ENCODE peak calls at places on chromosomes 3 and 15, in five cellular contexts. F is HepG2, I is H1, H is GM12878, R is K562. V is an unnamed sample.

GRCh38 chr3:95088464-95088863 is 1025.6 kb downstream of the NSUN3 start:
- DNase-seq in I (no peak), F (no peak), R (no peak), H (no peak), V (no peak)

GRCh38 chr3:43692971-43693370 is 2.2 kb downstream of the ABHD5 start:
- DNase-seq in I (no peak), H (no peak), F (no peak), R (peak), V (no peak)

GRCh38 chr3:178845446-178846118 is 226.0 kb downstream of the ZMAT3 start:
- DNase-seq in F (no peak), R (no peak), H (no peak), I (no peak), V (no peak)

GRCh38 chr3:196889844-196890243 is 22.1 kb downstream of the SENP5 start:
- DNase-seq in F (no peak), H (no peak), R (no peak), I (no peak), V (no peak)

GRCh38 chr3:196569003-196569516 is 600 bp downstream of the FBXO45 start:
- DNase-seq in H (no peak), I (peak), R (peak), F (peak), V (no peak)

GRCh38 chr3:18062289-18063025 is 320.0 kb upstream of the TBC1D5 start:
- DNase-seq in F (no peak), R (peak), I (no peak), H (no peak), V (no peak)

GRCh38 chr15:39589193-39589814 is 8.4 kb downstream of the THBS1 start:
- DNase-seq in F (no peak), H (no peak), I (no peak), R (no peak), V (no peak)

GRCh38 chr15:96181873-96182301 is 148.6 kb upstream of the NR2F2 start:
- DNase-seq in R (no peak), I (no peak), H (no peak), F (no peak), V (no peak)

GRCh38 chr3:112759681-112760080 is 87.0 kb downstream of the CD200R1L start:
- DNase-seq in I (no peak), F (no peak), R (no peak), H (no peak), V (no peak)

GRCh38 chr15:81923561-81924350 is 122.1 kb downstream of the MEX3B start:
- DNase-seq in R (no peak), I (no peak), H (no peak), F (no peak), V (no peak)

GRCh38 chr3:66303556-66303955 is 82.8 kb downstream of the SLC25A26 start:
- DNase-seq in R (no peak), H (no peak), F (no peak), I (no peak), V (no peak)

GRCh38 chr15:60179786-60180391 is 175.8 kb downstream of the FOXB1 start:
- DNase-seq in I (no peak), H (peak), R (peak), F (peak), V (peak)

GRCh38 chr3:195908439-195909293 is at the start of gene TNK2:
- DNase-seq in I (no peak), F (no peak), H (no peak), R (peak), V (peak)

GRCh38 chr15:99446565-99447496 is 119.0 kb upstream of the MEF2A start:
- DNase-seq in I (no peak), H (no peak), R (no peak), F (no peak), V (peak)

GRCh38 chr3:14404396-14405119 is 2.2 kb downstream of the SLC6A6 start:
- DNase-seq in R (peak), F (no peak), I (no peak), H (no peak), V (no peak)

GRCh38 chr3:14405886-14406238 is 3.5 kb downstream of the SLC6A6 start:
- DNase-seq in I (no peak), F (no peak), R (peak), H (no peak), V (no peak)

GRCh38 chr3:14406762-14407161 is 4.4 kb downstream of the SLC6A6 start:
- DNase-seq in H (no peak), I (no peak), F (no peak), R (peak), V (no peak)

GRCh38 chr3:14406336-14406735 is 3.9 kb downstream of the SLC6A6 start:
- DNase-seq in I (no peak), F (no peak), H (no peak), R (no peak), V (no peak)

GRCh38 chr3:14405120-14405885 is 2.9 kb downstream of the SLC6A6 start:
- DNase-seq in I (no peak), H (no peak), F (no peak), R (peak), V (no peak)
- TF ChIP-seq POLR2AphosphoS5 in I (no peak), H (no peak), F (no peak), R (no peak), V (no peak)

DNA sequence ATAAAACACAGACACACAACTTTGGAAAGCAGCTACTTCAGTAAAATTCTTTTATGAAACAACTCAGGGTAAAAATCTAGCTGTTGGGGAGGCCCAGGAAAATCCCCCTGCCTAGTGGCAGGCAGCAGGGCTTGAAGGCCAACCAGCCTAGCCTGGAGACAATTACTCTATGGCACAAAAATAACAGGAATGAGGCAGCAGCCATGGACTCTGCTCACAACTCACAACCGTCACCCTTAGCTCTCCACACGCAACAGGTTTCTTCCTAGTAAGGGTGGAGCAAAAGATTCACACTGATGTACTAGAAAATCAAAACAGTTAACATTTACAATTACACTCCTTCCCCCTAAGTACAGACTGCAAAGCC is 538 bp upstream of the FBXL22 start:
- DNase-seq in H (no peak), R (no peak), I (no peak), F (peak), V (no peak)
- TF ChIP-seq EP300 in H (no peak), R (no peak), I (no peak), F (no peak), V (no peak)

GRCh38 chr15:88624971-88625290 is 3.8 kb downstream of the AEN start:
- DNase-seq in H (no peak), I (no peak), F (no peak), R (no peak), V (no peak)
- TF ChIP-seq TAF1 in H (no peak), I (no peak), F (no peak), R (no peak), V (no peak)

GRCh38 chr15:71743861-71744382 is 66.4 kb upstream of the NR2E3 start:
- DNase-seq in I (no peak), F (peak), R (peak), H (no peak), V (peak)

GRCh38 chr15:71746719-71747118 is 63.6 kb upstream of the NR2E3 start:
- DNase-seq in H (no peak), I (no peak), F (peak), R (no peak), V (no peak)

GRCh38 chr15:71748327-71748726 is 62.0 kb upstream of the NR2E3 start:
- DNase-seq in H (no peak), F (no peak), R (no peak), I (no peak), V (no peak)

GRCh38 chr15:71749500-71749899 is 60.9 kb upstream of the NR2E3 start:
- DNase-seq in F (no peak), H (no peak), R (no peak), I (no peak), V (no peak)

GRCh38 chr15:71747128-71748083 is 62.9 kb upstream of the NR2E3 start:
- DNase-seq in I (no peak), H (no peak), R (no peak), F (peak), V (no peak)
- TF ChIP-seq POLR2AphosphoS5 in I (no peak), H (no peak), R (no peak), F (no peak), V (no peak)

GRCh38 chr3:50570508-50571279 is 1.4 kb downstream of the HEMK1 start:
- DNase-seq in F (no peak), I (no peak), R (no peak), H (no peak), V (no peak)

GRCh38 chr3:50567011-50567385 is 549 bp downstream of the C3orf18 start:
- DNase-seq in H (no peak), F (no peak), I (no peak), R (no peak), V (no peak)

GRCh38 chr3:50571486-50571885 is 2.2 kb downstream of the HEMK1 start:
- DNase-seq in H (no peak), I (no peak), R (no peak), F (no peak), V (no peak)

GRCh38 chr3:50567386-50568182 is at the start of gene C3orf18:
- DNase-seq in R (peak), H (peak), I (peak), F (peak), V (peak)

DNA sequence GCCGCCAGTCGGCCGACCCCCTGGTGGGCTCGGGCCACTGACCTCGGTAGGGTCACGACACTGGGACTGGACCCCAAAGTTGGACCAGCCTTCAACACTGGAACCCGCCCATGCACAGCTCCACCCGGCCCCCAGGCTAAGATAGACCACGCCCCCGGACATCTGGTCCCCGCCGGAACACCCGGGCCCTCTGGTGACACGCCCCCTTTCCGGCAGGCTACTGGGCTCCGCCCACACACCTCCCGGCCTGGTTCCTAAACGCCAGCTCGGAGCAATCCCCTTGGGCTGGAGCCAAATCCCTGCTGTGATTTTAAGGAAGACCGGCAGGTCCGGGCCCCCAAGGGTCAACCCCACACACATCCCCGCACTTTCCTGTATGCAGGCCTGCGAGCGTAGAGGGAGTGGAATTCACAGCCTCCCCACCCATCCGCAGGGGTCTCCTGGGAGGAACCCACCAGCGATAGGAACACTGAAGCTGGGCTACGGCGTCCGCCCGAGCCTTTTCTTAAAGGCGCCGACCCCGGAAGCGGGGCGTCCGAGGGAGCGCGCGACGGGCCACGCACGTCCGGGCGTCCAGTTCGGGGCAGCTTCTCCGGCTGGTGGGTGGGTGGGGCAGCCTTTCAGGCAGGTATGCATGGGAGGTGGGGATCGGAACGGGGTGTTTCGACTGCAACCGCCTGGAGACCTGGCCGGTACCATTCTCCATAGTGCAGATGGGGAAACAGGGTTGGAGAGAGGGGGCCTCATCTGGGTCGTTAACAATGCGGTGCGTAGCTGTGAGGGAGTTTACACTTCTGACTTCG is at the start of gene HEMK1:
- DNase-seq in R (peak), I (peak), F (peak), H (peak), V (peak)
- TF ChIP-seq EP300 in R (no peak), I (no peak), F (no peak), H (peak), V (peak)

GRCh38 chr15:29696950-29697738 is 125.1 kb downstream of the TJP1 start:
- DNase-seq in F (no peak), I (no peak), R (no peak), H (no peak), V (no peak)
- TF ChIP-seq TAF1 in F (no peak), I (no peak), R (no peak), H (no peak), V (no peak)

V was measured in SK-N-SH.